ENCODE peak calls at places on chromosomes 2 and 18, in seven cellular contexts. Z, I, N, U, T, B and G are unnamed samples.

GRCh38 chr2:148674063-148675020 is 29.8 kb downstream of the EPC2 start:
- DNase-seq in Z (no peak), I (peak; percentile 25), N (no peak), U (peak; percentile 31), T (no peak), B (no peak), G (no peak)

GRCh38 chr18:76670564-76671288 is 151.6 kb upstream of the ZNF236 start:
- DNase-seq in Z (no peak), I (no peak), N (no peak), U (no peak), T (no peak), B (no peak), G (no peak)

GRCh38 chr18:24930974-24931373 is 421.0 kb downstream of the ZNF521 start:
- DNase-seq in Z (no peak), I (no peak), N (no peak), U (no peak), T (no peak), B (no peak), G (no peak)

GRCh38 chr2:30695749-30696148 is 111.5 kb downstream of the CAPN13 start:
- DNase-seq in Z (no peak), I (no peak), N (no peak), U (no peak), T (no peak), B (no peak), G (no peak)

GRCh38 chr2:233373316-233373715 is 19.0 kb downstream of the DGKD start:
- DNase-seq in Z (no peak), I (no peak), N (no peak), U (no peak), T (no peak), B (no peak), G (no peak)

GRCh38 chr2:106886916-106887758 is 1.2 kb upstream of the ST6GAL2 start:
- DNase-seq in Z (peak; percentile 58), I (no peak), N (no peak), U (peak; percentile 65), T (peak; percentile 70), B (no peak), G (peak; percentile 1)

GRCh38 chr18:46459789-46460455 is 197.1 kb downstream of the LOXHD1 start:
- DNase-seq in Z (no peak), I (no peak), N (no peak), U (no peak), T (no peak), B (no peak), G (no peak)

GRCh38 chr2:38095996-38096861 is 20.3 kb upstream of the CYP1B1 start:
- DNase-seq in Z (no peak), I (no peak), N (no peak), U (no peak), T (peak; percentile 13), B (no peak), G (peak; percentile 30)

GRCh38 chr18:77103181-77103875 is 29.3 kb downstream of the MBP start:
- DNase-seq in Z (no peak), I (no peak), N (no peak), U (no peak), T (no peak), B (no peak), G (no peak)

GRCh38 chr2:50529600-50530218 is 502.2 kb downstream of the NRXN1 start:
- DNase-seq in Z (no peak), I (no peak), N (peak; percentile 13), U (no peak), T (no peak), B (no peak), G (peak; percentile 4)

GRCh38 chr2:26472821-26473655 is 4.9 kb downstream of the OTOF start:
- DNase-seq in Z (peak; percentile 45), I (no peak), N (no peak), U (no peak), T (no peak), B (no peak), G (no peak)

GRCh38 chr18:11324956-11325873 is 175.8 kb upstream of the PIEZO2 start:
- DNase-seq in Z (no peak), I (no peak), N (peak; percentile 77), U (no peak), T (no peak), B (no peak), G (peak; percentile 8)